ENCODE peak calls at places on chromosomes 7 and 10, in six cellular contexts. V, L, S, U, B and H are unnamed samples.

GRCh38 chr10:132526676-132527075 is 10.9 kb upstream of the INPP5A start:
- DNase-seq in V (no peak), L (no peak), S (no peak), U (peak), B (no peak), H (no peak)

GRCh38 chr10:100130786-100131185 is 49.1 kb upstream of the CPN1 start:
- DNase-seq in V (no peak), L (no peak), S (no peak), U (no peak), B (no peak), H (no peak)

GRCh38 chr10:80046629-80047441 is 31.6 kb upstream of the TMEM254 start:
- DNase-seq in V (peak), L (peak), S (peak), U (peak), B (peak), H (peak)

GRCh38 chr10:131129544-131129943 is 182.0 kb downstream of the TCERG1L start:
- DNase-seq in V (no peak), L (no peak), S (no peak), U (no peak), B (no peak), H (no peak)

GRCh38 chr10:6136215-6137201 is 47.7 kb downstream of the RBM17 start:
- DNase-seq in V (peak), L (no peak), S (no peak), U (no peak), B (no peak), H (peak)

GRCh38 chr7:128166603-128167315 is 74.3 kb upstream of the LEP start:
- DNase-seq in V (peak), L (peak), S (no peak), U (no peak), B (peak), H (peak)

GRCh38 chr10:23157691-23158369 is 34.3 kb upstream of the PTF1A start:
- DNase-seq in V (peak), L (peak), S (peak), U (no peak), B (no peak), H (peak)

GRCh38 chr10:52232561-52233350 is 81.3 kb upstream of the DKK1 start:
- DNase-seq in V (no peak), L (no peak), S (peak), U (no peak), B (no peak), H (no peak)

GRCh38 chr10:119726291-119727261 is 726 bp downstream of the INPP5F start:
- DNase-seq in V (no peak), L (peak), S (no peak), U (no peak), B (no peak), H (no peak)

GRCh38 chr7:71165708-71166107 is 33.8 kb downstream of the GALNT17 start:
- DNase-seq in V (no peak), L (peak), S (no peak), U (no peak), B (no peak), H (no peak)

GRCh38 chr10:122140941-122141623 is 130.0 kb upstream of the BTBD16 start:
- DNase-seq in V (peak), L (peak), S (peak), U (peak), B (peak), H (peak)

GRCh38 chr10:77504870-77505257 is 132.7 kb downstream of the KCNMA1 start:
- DNase-seq in V (peak), L (peak), S (peak), U (no peak), B (peak), H (peak)

GRCh38 chr10:12954866-12955265 is 46.6 kb downstream of the CCDC3 start:
- DNase-seq in V (peak), L (no peak), S (no peak), U (no peak), B (no peak), H (no peak)

DNA sequence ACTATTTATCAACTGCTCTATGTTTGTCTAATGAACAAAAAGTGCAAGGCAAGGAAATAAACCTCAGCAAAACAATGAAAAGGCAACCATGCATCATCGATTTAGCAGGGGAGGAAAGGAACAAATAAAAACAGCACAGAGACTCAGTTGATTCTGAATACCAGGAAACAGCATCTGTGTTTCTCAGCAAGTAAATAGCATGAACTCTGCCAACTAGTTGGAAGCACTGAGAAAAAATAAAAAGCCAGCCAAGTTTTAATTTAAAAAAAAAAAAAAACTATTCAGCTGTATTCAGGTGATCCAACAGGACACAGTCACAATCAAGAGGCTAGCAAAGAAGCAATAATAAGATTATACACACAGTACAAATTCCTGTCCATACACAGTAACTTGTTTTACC is 42.1 kb upstream of the PHYHIPL start:
- DNase-seq in V (no peak), L (no peak), S (no peak), U (no peak), B (no peak), H (no peak)
- H3K27ac ChIP-seq in V (no peak), L (no peak), S (no peak), U (no peak), B (no peak), H (no peak)

DNA sequence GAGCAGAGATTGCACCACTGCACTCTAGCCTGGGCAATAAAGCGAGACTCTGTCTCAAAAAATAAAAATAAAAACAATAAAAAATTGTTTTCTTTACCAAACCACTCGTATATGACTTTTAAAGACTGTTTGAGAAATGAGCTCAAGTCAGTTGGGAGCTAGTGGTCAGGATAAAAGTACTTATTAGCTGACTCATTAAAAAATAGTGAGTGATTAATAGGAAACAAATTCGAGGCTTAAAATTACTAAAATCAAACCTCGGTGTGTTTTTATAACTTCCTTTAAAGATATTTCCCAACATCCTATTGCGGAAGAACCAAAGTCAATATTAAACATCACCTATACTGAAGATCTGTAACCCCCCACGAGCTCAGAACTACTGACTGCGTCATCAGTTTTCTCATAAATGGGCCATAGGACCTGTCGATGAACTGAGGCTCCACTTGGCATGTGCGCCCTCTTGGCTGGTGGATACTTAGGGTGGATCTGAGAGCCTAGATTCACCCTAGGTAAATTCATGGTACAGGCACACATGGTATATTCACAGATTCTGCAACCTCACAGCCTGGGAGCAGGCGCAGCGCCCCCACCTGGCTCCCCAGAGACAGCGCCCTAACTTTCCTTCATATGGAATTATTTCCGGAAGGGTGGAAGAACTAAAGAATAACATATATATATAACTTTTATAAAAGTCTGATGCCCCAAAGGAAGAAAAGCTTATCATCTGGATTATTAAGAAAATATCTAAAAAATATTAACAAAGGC is 9.2 kb downstream of the MKI67 start:
- DNase-seq in V (no peak), L (no peak), S (no peak), U (no peak), B (no peak), H (no peak)
- TF ChIP-seq CTCF in V (peak), L (no peak), S (peak), U (no peak), B (no peak), H (no peak)

DNA sequence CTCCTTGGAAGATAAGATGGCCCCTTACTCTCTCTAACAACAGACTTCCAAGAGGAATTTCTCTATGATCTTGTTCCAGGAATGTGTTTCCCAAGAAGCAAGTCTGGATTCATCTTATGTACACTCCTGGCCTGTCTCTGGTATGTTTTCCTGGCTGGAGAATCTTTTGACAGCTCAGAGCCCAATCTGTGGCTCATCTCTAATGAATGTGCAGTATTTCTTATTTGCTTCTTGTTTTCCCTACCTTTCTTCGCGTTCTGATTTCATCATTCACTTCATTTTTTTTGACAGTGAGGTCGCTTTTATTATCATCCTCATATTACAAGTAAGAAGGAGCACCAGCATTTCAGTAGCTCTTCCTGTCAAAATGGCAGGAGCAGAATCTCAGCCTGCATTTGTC is 53.0 kb upstream of the PITRM1 start:
- DNase-seq in V (peak), L (no peak), S (no peak), U (no peak), B (no peak), H (peak)
- H3K27ac ChIP-seq in V (no peak), L (no peak), S (peak), U (no peak), B (no peak), H (no peak)

DNA sequence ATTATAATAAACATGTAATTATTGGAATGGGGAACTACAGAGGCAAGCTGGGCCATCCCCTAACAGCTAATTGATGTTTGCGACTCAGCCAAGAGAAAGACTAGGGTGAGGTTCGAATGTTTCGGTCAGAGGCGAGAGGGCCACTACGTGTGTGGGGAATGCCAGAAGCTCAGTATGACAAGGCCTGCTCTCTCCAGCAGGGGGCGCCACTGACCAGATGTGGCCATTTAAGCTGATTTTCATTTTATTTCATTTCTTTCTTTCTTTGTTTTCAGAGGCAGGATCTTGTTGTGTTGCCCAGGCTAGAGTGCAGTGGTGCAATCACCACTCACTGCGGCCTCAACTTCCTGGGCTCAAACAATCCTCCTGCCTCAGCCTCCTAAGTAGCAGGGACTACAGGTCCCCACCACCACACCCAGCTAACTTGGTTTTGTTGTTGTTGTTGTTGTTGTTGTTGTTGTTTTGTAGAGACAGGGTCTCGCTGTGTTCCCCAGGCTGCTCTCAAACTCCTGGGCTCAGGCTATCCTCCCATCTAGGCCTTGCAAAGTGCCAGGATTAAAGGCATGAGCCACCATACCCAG is 38.1 kb downstream of the TMEM130 start:
- DNase-seq in V (no peak), L (no peak), S (no peak), U (no peak), B (no peak), H (no peak)
- TF ChIP-seq CTCF in V (peak), L (peak), S (peak), U (no peak), B (peak), H (peak)

GRCh38 chr10:108375691-108376090 is 1211.2 kb upstream of the SORCS1 start:
- DNase-seq in V (peak), L (no peak), S (no peak), U (no peak), B (no peak), H (peak)
- H3K27ac ChIP-seq in V (no peak), L (no peak), S (no peak), U (no peak), B (no peak), H (no peak)

GRCh38 chr10:78634389-78634815 is 434.4 kb upstream of the ZMIZ1 start:
- DNase-seq in V (peak), L (peak), S (peak), U (no peak), B (no peak), H (peak)

GRCh38 chr10:78626471-78626870 is 442.3 kb upstream of the ZMIZ1 start:
- DNase-seq in V (no peak), L (no peak), S (no peak), U (no peak), B (no peak), H (no peak)

GRCh38 chr10:78627254-78627795 is 441.4 kb upstream of the ZMIZ1 start:
- DNase-seq in V (no peak), L (no peak), S (no peak), U (no peak), B (no peak), H (no peak)

GRCh38 chr10:78630944-78631838 is 437.6 kb upstream of the ZMIZ1 start:
- DNase-seq in V (no peak), L (no peak), S (no peak), U (no peak), B (no peak), H (no peak)

GRCh38 chr10:78629773-78630172 is 439.0 kb upstream of the ZMIZ1 start:
- DNase-seq in V (no peak), L (no peak), S (no peak), U (no peak), B (peak), H (no peak)
- TF ChIP-seq CTCF in V (no peak), L (no peak), S (no peak), U (no peak), B (no peak), H (no peak)

GRCh38 chr10:29465384-29465783 is 169.4 kb downstream of the SVIL start:
- DNase-seq in V (no peak), L (no peak), S (no peak), U (no peak), B (no peak), H (no peak)
- H3K27ac ChIP-seq in V (no peak), L (peak), S (no peak), U (no peak), B (no peak), H (no peak)

GRCh38 chr7:149850007-149850594 is 11.9 kb downstream of the ZNF862 start:
- DNase-seq in V (no peak), L (no peak), S (no peak), U (no peak), B (no peak), H (no peak)
- TF ChIP-seq CTCF in V (no peak), L (no peak), S (no peak), U (no peak), B (no peak), H (no peak)

GRCh38 chr10:62374862-62375710 is 917 bp downstream of the ZNF365 start:
- DNase-seq in V (peak), L (no peak), S (no peak), U (no peak), B (no peak), H (peak)

GRCh38 chr10:62377026-62377415 is 2.9 kb downstream of the ZNF365 start:
- DNase-seq in V (no peak), L (no peak), S (no peak), U (no peak), B (no peak), H (no peak)

GRCh38 chr10:62376064-62377025 is 2.2 kb downstream of the ZNF365 start:
- DNase-seq in V (no peak), L (no peak), S (no peak), U (no peak), B (no peak), H (no peak)

GRCh38 chr10:62373995-62374861 is at the start of gene ZNF365:
- DNase-seq in V (peak), L (peak), S (peak), U (peak), B (no peak), H (peak)

GRCh38 chr10:62373639-62373994 is 552 bp upstream of the ZNF365 start:
- DNase-seq in V (no peak), L (no peak), S (no peak), U (no peak), B (no peak), H (no peak)
- H3K27ac ChIP-seq in V (peak), L (no peak), S (peak), U (peak), B (no peak), H (no peak)